ENCODE peak calls at places on chromosomes 11 and 22, in five cellular contexts. I is neural progenitor cell, C is cardiac fibroblast, X is A549, B is brain microvascular endothelial cell. A is an unnamed sample.

GRCh38 chr11:78197816-78198215 is 9.1 kb downstream of the USP35 start:
- DNase-seq in C (no peak), I (no peak), X (peak), B (no peak), A (no peak)

GRCh38 chr22:22429374-22430108 is 79.0 kb downstream of the ZNF280B start:
- DNase-seq in I (no peak), C (peak), B (no peak), X (no peak), A (no peak)

GRCh38 chr11:27904358-27905055 is 203.4 kb downstream of the KIF18A start:
- DNase-seq in B (peak), X (peak), I (no peak), C (no peak), A (no peak)

GRCh38 chr11:2663506-2663905 is 36.3 kb downstream of the KCNQ1OT1 start:
- DNase-seq in I (no peak), C (no peak), B (no peak), X (no peak), A (no peak)

GRCh38 chr22:48729499-48730171 is 1098.0 kb downstream of the BRD1 start:
- DNase-seq in B (no peak), X (no peak), I (no peak), C (no peak), A (no peak)

GRCh38 chr11:3929689-3930088 is 74.2 kb downstream of the STIM1 start:
- DNase-seq in I (no peak), C (no peak), X (no peak), B (no peak), A (no peak)

GRCh38 chr22:29266564-29267461 is 968 bp downstream of the RHBDD3 start:
- DNase-seq in X (no peak), B (no peak), I (peak), C (peak), A (no peak)

GRCh38 chr11:119185916-119186634 is 800 bp downstream of the NHERF4 start:
- DNase-seq in I (no peak), X (no peak), B (no peak), C (no peak), A (no peak)

DNA sequence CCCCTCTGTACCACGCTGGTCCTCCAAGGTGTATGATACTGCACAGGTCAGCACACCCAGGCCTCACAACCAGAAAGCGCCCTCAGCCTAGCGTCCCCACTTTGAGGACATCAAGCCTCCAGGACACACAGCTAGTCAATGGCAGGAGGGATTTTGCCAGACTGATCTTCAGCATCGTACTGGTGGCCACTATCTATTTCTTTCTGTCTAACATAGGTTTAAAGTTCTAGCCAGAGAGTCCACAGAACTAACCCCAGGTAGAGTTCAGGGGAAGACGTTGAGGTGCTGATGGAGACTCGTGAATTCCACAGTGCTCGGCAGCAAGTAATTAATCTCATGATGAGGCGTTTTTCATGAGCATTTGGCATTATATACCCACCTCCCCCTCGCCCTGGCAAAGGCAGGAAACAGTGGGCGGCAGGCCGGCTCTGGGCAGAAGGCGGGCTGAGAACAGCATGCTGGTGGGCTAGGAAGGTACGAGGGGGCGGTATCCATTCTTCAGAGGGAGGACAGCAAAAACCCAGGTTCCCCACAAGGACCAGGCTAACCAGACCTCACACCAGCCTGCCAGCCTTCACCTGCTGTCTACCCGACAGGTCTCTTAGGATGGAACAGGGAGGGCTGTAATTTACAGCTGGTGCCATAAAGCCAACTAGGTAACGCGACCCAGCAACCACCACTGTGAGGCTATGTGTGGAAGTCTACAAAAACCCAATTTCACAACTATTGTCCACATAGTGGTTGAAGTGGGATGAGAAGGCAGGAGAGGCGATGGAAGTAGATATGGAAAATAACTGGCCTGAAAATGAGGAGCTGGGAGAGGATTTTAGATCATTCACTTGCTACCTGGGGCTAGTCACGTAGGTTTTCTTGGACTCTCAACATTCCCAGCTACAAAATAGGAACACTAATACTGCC is 18.5 kb downstream of the MYH9 start:
- DNase-seq in C (no peak), X (no peak), I (no peak), B (no peak), A (no peak)
- H3K4me3 ChIP-seq in C (peak), X (no peak), I (no peak), B (peak), A (peak)

GRCh38 chr11:125956371-125956770 is 10.5 kb downstream of the VSIG10L2 start:
- DNase-seq in I (no peak), C (peak), B (no peak), X (no peak), A (no peak)

GRCh38 chr11:125954945-125955640 is 9.2 kb downstream of the VSIG10L2 start:
- DNase-seq in B (no peak), I (no peak), C (no peak), X (no peak), A (no peak)

GRCh38 chr11:125954123-125954944 is 8.5 kb downstream of the VSIG10L2 start:
- DNase-seq in I (no peak), B (no peak), X (no peak), C (no peak), A (no peak)

GRCh38 chr11:125957623-125958330 is 11.9 kb downstream of the VSIG10L2 start:
- DNase-seq in I (no peak), B (no peak), X (no peak), C (no peak), A (no peak)

DNA sequence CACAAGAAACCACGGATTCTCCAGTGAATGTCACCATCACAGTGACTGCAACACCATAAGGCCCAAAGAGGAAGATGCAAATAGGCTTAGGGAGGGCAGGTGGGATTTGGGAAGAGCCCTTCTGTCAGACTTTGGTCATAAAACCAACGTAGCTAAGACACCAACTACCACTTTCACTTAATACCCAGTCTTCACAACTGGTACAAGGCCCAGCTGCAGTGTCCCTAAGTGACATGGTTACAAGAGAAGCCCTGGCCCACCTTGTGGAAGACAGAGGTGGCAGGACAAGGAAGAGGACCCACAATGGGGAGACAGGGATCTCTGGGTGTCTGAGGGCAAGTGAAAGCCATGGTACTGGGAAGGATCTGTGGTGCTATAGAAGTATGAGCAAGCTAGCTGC is 10.0 kb downstream of the VSIG10L2 start:
- DNase-seq in I (no peak), X (no peak), B (no peak), C (no peak), A (no peak)
- TF ChIP-seq CTCF in I (no peak), X (no peak), B (no peak), C (no peak), A (no peak)

GRCh38 chr11:66420671-66421476 is at the start of gene NPAS4:
- DNase-seq in B (no peak), I (peak), X (no peak), C (no peak), A (no peak)

GRCh38 chr11:66419825-66420224 is 1.0 kb upstream of the NPAS4 start:
- DNase-seq in B (no peak), C (no peak), I (peak), X (no peak), A (no peak)

GRCh38 chr11:66418986-66419308 is 1.9 kb upstream of the NPAS4 start:
- DNase-seq in I (no peak), X (no peak), C (no peak), B (no peak), A (no peak)

GRCh38 chr11:66417000-66417399 is 3.8 kb upstream of the NPAS4 start:
- DNase-seq in X (no peak), B (no peak), I (peak), C (no peak), A (no peak)

GRCh38 chr11:66418168-66418985 is 2.5 kb upstream of the NPAS4 start:
- DNase-seq in I (peak), X (peak), B (peak), C (peak), A (peak)
- H3K4me3 ChIP-seq in I (no peak), X (peak), B (no peak), C (no peak), A (no peak)

DNA sequence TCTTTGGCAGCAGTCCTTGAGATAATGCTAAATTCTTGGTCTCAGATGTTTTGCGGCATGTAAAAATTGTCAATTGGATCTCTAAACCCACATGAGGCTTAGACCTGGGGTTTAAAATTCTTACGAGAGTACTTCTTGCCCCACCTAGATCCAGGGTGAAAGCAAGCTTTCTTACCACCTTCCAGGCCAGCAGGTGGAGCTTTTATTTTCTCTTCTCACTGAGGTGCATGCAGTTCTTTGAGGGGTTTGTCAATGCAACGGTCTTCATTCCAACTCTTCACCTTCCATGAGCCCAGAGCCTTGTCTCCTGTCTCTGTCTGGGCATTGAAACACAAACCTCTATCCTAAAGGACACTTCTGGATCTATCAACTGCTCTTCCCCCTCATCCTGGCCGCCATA is 154.1 kb downstream of the MYO18B start:
- DNase-seq in X (peak), I (peak), B (no peak), C (no peak), A (no peak)
- TF ChIP-seq CTCF in X (no peak), I (peak), B (no peak), C (no peak), A (no peak)

DNA sequence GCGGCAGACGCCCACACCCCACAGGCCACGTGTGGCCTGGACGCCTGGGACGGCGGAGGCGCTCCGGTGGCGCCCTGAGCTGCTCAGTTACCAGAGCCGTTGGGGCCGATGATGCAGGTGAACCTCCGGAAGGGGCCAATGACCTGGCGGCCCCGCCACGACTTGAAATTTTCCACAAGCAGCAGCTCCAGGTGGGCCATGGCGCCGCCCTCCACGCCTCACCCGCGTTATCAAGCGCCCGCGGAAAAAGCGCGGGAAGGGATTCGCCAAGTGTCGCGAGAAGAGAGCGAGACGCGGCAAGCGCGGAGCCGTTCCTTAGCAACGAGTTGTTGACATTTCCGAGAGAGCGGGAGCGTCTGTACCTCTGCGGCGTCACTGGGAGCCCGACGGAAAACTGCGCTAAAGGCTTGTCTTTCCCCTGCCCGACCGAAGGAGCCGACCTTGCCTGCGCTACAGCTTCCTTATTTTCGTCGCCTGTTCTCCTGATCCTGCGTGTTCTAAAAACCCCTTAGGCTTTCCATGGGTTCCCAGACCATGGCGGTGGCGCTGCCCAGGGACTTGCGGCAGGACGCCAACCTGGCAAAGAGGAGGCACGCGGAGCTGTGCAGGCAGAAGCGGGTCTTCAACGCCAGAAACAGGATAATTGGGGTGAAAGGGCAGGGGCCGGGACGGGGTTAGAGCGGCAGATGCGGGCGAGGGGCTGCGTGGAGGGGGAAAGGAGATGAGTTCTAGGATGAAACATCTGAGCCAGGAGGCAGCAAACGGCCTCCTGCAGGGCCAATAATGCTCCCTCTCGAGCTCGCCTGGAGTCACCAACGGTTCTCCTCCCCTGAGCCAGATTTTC is at the start of the genes RIBC2 and SMC1B:
- DNase-seq in C (peak), B (peak), I (peak), X (peak), A (peak)
- H3K4me3 ChIP-seq in C (peak), B (peak), I (peak), X (peak), A (peak)

DNA sequence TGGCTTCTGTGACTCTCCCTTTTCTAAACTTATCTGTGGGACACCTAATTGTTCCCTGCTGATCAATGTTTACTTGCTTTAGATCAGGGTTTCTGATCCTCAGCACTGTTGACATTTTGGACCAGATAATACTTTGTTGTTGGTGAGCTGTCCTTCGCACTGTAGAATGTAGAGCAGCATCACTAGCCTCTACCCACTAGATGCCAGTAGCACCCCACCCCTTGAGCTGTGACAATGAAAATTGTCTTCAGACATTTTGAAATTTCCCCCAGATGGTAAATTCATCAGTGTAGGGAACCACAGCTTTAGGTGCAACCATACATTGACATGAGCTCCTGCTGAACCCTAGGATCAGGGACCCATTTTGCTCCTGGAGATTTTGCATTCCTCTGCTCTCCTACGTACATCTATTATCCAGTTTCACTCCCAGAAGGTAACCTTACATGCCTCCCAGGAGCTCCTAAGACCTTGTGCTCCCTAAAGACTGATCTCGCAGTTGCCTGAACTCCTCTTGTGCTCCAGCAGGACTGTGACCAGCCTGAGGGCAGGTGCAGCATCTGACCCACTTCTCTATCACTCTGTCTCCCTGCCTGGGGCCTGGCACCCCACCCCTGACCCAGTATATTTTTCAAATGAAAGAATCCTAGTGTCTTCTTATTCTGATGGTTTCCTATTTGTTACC is 107.8 kb downstream of the FAR1 start:
- DNase-seq in C (peak), X (peak), I (peak), B (no peak), A (no peak)
- TF ChIP-seq CTCF in C (peak), X (peak), I (peak), B (peak), A (peak)